ENCODE peak calls at places on chromosome 18, in nine cellular contexts. G is nephron progenitor cell; N is CD4-positive, alpha-beta T cell; M is MM.1S; R is cardiac fibroblast; T is progenitor cell of endocrine pancreas; J is GM12865; W is GM12878; S is AG10803. P is an unnamed sample.

GRCh38 chr18:61587865-61588264 is 254.6 kb downstream of the CDH20 start:
- DNase-seq in R (no peak), W (no peak), N (no peak), M (no peak), T (no peak), G (no peak), S (no peak), J (no peak), P (no peak)

GRCh38 chr18:72871091-72871490 is 3.3 kb upstream of the NETO1 start:
- DNase-seq in S (peak), R (peak), M (no peak), G (no peak), N (no peak), W (no peak), J (no peak), T (no peak), P (no peak)

GRCh38 chr18:79509536-79509930 is 113.8 kb downstream of the NFATC1 start:
- DNase-seq in M (no peak), T (no peak), R (no peak), G (no peak), N (no peak), W (no peak), S (no peak), J (no peak), P (no peak)

GRCh38 chr18:52869942-52870907 is 530.2 kb downstream of the DCC start:
- DNase-seq in T (no peak), M (no peak), J (no peak), N (no peak), G (peak), S (no peak), W (no peak), R (no peak), P (no peak)

GRCh38 chr18:68314403-68314802 is 400.5 kb downstream of the TMX3 start:
- DNase-seq in G (no peak), W (no peak), S (peak), M (no peak), R (no peak), J (no peak), N (no peak), T (no peak), P (no peak)

GRCh38 chr18:4063545-4063944 is 391.6 kb downstream of the DLGAP1 start:
- DNase-seq in S (no peak), J (no peak), R (no peak), N (no peak), M (no peak), G (no peak), T (no peak), W (no peak), P (no peak)

GRCh38 chr18:23237524-23238151 is 102.4 kb downstream of the CABLES1 start:
- DNase-seq in N (no peak), M (no peak), S (peak), R (peak), T (no peak), J (peak), G (no peak), W (peak), P (peak)

GRCh38 chr18:78928076-78928475 is 51.5 kb upstream of the SALL3 start:
- DNase-seq in T (no peak), S (no peak), R (no peak), N (no peak), W (no peak), G (no peak), J (no peak), M (no peak), P (no peak)

GRCh38 chr18:6333981-6334380 is 80.7 kb downstream of the L3MBTL4 start:
- DNase-seq in W (no peak), J (no peak), R (no peak), T (no peak), G (no peak), M (no peak), S (no peak), N (no peak), P (no peak)

GRCh38 chr18:50558157-50558556 is 1.7 kb upstream of the MAPK4 start:
- DNase-seq in R (no peak), T (no peak), J (no peak), S (no peak), M (no peak), N (no peak), G (no peak), W (no peak), P (no peak)

GRCh38 chr18:55386545-55386944 is 201.4 kb downstream of the TCF4 start:
- DNase-seq in R (no peak), N (no peak), G (no peak), M (no peak), J (no peak), T (no peak), W (no peak), S (no peak), P (no peak)

GRCh38 chr18:58042826-58043362 is 1.1 kb upstream of the NEDD4L start:
- DNase-seq in N (no peak), R (no peak), G (no peak), J (peak), S (no peak), M (no peak), T (no peak), W (no peak), P (no peak)

GRCh38 chr18:58046087-58046793 is 2.2 kb downstream of the NEDD4L start:
- DNase-seq in R (no peak), M (no peak), T (no peak), G (no peak), W (no peak), S (no peak), N (no peak), J (no peak), P (no peak)

GRCh38 chr18:58043452-58044369 is at the start of gene NEDD4L:
- DNase-seq in N (peak), W (peak), S (peak), G (peak), M (peak), R (peak), J (peak), T (peak), P (peak)

GRCh38 chr18:58045265-58046086 is 1.4 kb downstream of the NEDD4L start:
- DNase-seq in N (peak), M (peak), S (no peak), W (no peak), G (peak), R (peak), T (peak), J (peak), P (peak)

GRCh38 chr18:58044370-58045264 is 591 bp downstream of the NEDD4L start:
- DNase-seq in J (peak), T (peak), M (peak), R (peak), W (no peak), G (peak), S (no peak), N (peak), P (peak)
- TF ChIP-seq CTCF in J (no peak), T (peak), M (no peak), R (no peak), W (no peak), G (no peak), S (no peak), N (peak), P (peak)

DNA sequence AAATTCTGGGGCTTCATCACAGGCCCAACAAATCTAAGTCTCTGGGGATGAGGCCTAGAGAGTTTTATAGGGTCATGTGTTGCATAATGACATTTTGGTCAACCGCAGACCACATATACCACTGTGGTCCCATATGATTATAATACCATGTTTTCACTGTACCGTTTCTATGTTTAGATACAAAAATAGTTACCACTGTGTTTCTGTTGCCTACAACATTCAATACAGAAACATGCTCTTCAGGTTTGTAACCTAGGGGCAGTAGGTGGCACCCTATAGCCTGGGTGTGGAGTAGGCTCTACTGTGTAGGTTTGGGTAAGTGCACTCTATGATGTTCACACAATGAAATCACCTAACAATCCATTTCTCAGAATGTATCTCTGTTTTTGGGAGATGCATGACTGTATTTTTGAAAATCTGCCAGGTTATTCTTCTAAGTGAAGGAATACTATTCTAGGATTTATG is 485.2 kb downstream of the PTPRM start:
- DNase-seq in R (peak), G (no peak), M (peak), W (no peak), J (peak), T (no peak), N (no peak), S (no peak), P (peak)
- TF ChIP-seq CTCF in R (no peak), G (no peak), M (no peak), W (no peak), J (no peak), T (no peak), N (no peak), S (no peak), P (no peak)

DNA sequence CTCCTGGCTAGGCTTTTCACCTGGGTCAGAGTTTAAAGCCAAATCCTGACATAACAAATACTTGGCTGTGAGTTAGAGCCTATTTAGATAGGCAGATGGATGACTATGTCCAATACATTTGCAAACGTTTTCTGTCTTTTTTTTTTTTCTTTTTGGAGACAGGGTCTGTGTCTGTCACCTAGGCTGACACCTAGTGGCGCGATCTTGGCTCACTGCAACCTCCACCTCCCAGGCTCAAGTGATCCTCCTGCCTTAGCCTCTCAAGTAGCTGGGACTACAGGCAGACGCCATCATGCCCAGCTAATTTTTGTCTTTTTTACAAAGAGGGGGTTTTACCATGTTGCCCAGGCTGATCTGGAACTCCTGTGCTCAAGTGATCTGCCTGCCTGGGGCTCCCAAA is 124.8 kb downstream of the DYM start:
- DNase-seq in M (no peak), S (no peak), J (no peak), R (no peak), W (no peak), T (no peak), G (no peak), N (no peak), P (no peak)
- TF ChIP-seq CTCF in M (no peak), S (no peak), J (no peak), R (no peak), W (no peak), T (peak), G (peak), N (peak), P (no peak)

GRCh38 chr18:47035156-47035671 is at the start of gene ELOA2:
- DNase-seq in S (no peak), M (no peak), R (no peak), J (no peak), W (no peak), T (no peak), N (no peak), G (no peak), P (no peak)

GRCh38 chr18:47040982-47041381 is 5.6 kb upstream of the ELOA2 start:
- DNase-seq in J (no peak), R (no peak), S (no peak), T (no peak), G (no peak), M (no peak), N (no peak), W (no peak), P (no peak)

GRCh38 chr18:47032945-47033344 is 2.5 kb downstream of the ELOA2 start:
- DNase-seq in M (no peak), J (no peak), G (no peak), R (no peak), W (no peak), T (no peak), N (no peak), S (no peak), P (no peak)

GRCh38 chr18:47036927-47037605 is 1.6 kb upstream of the ELOA2 start:
- DNase-seq in J (no peak), S (no peak), T (no peak), R (no peak), N (no peak), W (no peak), M (no peak), G (no peak), P (no peak)

DNA sequence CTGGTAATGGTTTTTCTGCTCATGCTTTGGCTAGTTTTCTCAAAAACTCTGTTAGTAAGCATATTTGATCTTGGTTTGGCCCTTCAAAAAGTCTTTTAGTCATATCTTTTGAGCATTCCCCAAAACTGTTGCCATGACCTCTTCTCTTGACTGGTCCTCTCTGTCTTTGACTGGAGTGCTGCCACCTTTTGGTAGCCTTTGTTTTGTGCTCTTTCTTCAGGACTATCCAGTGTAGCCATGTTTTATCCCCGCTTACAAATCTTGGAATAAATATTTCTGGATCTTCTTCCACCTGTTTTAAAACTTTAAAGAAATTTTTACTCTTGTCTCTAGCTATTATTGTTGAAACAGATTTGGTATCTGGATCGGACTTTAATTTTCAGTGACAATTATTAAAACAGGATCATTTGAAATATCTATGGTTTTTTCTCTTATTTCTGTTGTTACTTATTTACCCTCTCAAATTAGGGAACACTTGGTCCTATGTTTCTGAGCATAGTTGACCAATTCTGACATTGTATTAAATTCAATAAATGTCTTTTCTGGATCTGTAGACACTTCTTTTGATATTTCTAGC is 965 bp upstream of the ELOA2 start:
- DNase-seq in M (no peak), R (peak), S (peak), W (no peak), G (peak), J (peak), T (no peak), N (no peak), P (no peak)
- TF ChIP-seq CTCF in M (peak), R (peak), S (peak), W (peak), G (peak), J (peak), T (peak), N (no peak), P (no peak)

GRCh38 chr18:8287184-8287885 is 321.9 kb upstream of the RAB12 start:
- DNase-seq in R (no peak), N (no peak), J (no peak), G (no peak), S (no peak), W (no peak), T (no peak), M (no peak), P (no peak)
- TF ChIP-seq CTCF in R (no peak), N (no peak), J (no peak), G (no peak), S (no peak), W (no peak), T (no peak), M (no peak), P (no peak)

GRCh38 chr18:13536578-13536977 is 189.8 kb downstream of the FAM210A start:
- DNase-seq in S (no peak), N (no peak), W (no peak), J (no peak), M (no peak), T (no peak), G (no peak), R (no peak), P (no peak)
- TF ChIP-seq CTCF in S (no peak), N (no peak), W (no peak), J (no peak), M (no peak), T (no peak), G (no peak), R (no peak), P (no peak)

GRCh38 chr18:49096021-49096420 is 145.3 kb upstream of the SMAD7 start:
- DNase-seq in T (no peak), R (no peak), J (no peak), G (no peak), S (no peak), M (no peak), W (no peak), N (no peak), P (no peak)
- TF ChIP-seq CTCF in T (no peak), R (no peak), J (no peak), G (no peak), S (no peak), M (no peak), W (no peak), N (no peak), P (no peak)

GRCh38 chr18:45024357-45025107 is 343.8 kb downstream of the SETBP1 start:
- DNase-seq in N (no peak), G (no peak), W (no peak), M (no peak), R (no peak), J (peak), T (no peak), S (no peak), P (no peak)
- TF ChIP-seq CTCF in N (no peak), G (no peak), W (no peak), M (no peak), R (no peak), J (no peak), T (no peak), S (no peak), P (no peak)

P was measured in mucosa of descending colon.